ENCODE peak calls at places on chromosomes 2 and 18, in seven cellular contexts. T is HCT116, X is lower leg skin, B is A549, F is ovary, K is tibial nerve, Z is heart left ventricle. M is an unnamed sample.

GRCh38 chr2:171479154-171479814 is 43.0 kb upstream of the CYBRD1 start:
- DNase-seq in B (no peak), F (no peak), X (no peak), Z (no peak), T (no peak), K (no peak), M (no peak)

GRCh38 chr2:144358979-144359541 is 160.9 kb downstream of the ZEB2 start:
- DNase-seq in K (no peak), Z (no peak), B (no peak), T (no peak), F (no peak), X (no peak), M (no peak)

GRCh38 chr2:62576276-62576939 is 70.4 kb upstream of the TMEM17 start:
- DNase-seq in Z (no peak), B (no peak), T (no peak), F (no peak), K (no peak), X (no peak), M (no peak)

GRCh38 chr2:26414291-26414690 is 12.6 kb downstream of the DRC1 start:
- DNase-seq in K (no peak), X (no peak), T (no peak), Z (no peak), F (no peak), B (no peak), M (no peak)

GRCh38 chr2:70161069-70161534 is 29.7 kb downstream of the C2orf42 start:
- DNase-seq in X (no peak), F (no peak), K (no peak), Z (no peak), T (no peak), B (no peak), M (no peak)

GRCh38 chr18:48723837-48724236 is 185.0 kb downstream of the CTIF start:
- DNase-seq in Z (no peak), K (no peak), T (no peak), F (no peak), X (no peak), B (no peak), M (no peak)

GRCh38 chr2:31136732-31137131 is 1.5 kb downstream of the GALNT14 start:
- DNase-seq in X (no peak), B (no peak), F (no peak), K (no peak), T (no peak), Z (no peak), M (no peak)

GRCh38 chr2:75853441-75853840 is 142.7 kb upstream of the GCFC2 start:
- DNase-seq in F (no peak), B (no peak), K (no peak), X (no peak), T (no peak), Z (no peak), M (no peak)

GRCh38 chr2:72034353-72035095 is 113.1 kb downstream of the CYP26B1 start:
- DNase-seq in K (no peak), F (no peak), B (no peak), T (no peak), X (peak), Z (no peak), M (no peak)

GRCh38 chr2:51581636-51582267 is 549.8 kb upstream of the NRXN1 start:
- DNase-seq in K (no peak), F (no peak), B (no peak), Z (no peak), T (no peak), X (no peak), M (no peak)

GRCh38 chr2:42068571-42069178 is 20.9 kb downstream of the PKDCC start:
- DNase-seq in B (no peak), X (no peak), F (no peak), K (no peak), T (no peak), Z (no peak), M (no peak)

GRCh38 chr2:96929245-96929925 is 57.0 kb downstream of the FAM178B start:
- DNase-seq in K (no peak), Z (no peak), F (no peak), X (no peak), B (no peak), T (no peak), M (no peak)

GRCh38 chr18:3248062-3248669 is 565 bp downstream of the MYL12A start:
- DNase-seq in X (no peak), B (no peak), Z (no peak), T (no peak), F (no peak), K (peak), M (no peak)

GRCh38 chr2:227115761-227116160 is 48.2 kb downstream of the COL4A4 start:
- DNase-seq in T (no peak), B (no peak), Z (no peak), F (no peak), K (no peak), X (no peak), M (no peak)

GRCh38 chr2:200379481-200380120 is 73.1 kb downstream of the SPATS2L start:
- DNase-seq in Z (no peak), K (no peak), F (no peak), X (no peak), B (no peak), T (no peak), M (no peak)

GRCh38 chr2:162073776-162074578 is at the start of gene DPP4:
- DNase-seq in F (peak), T (no peak), K (no peak), Z (peak), X (no peak), B (peak), M (no peak)
- TF ChIP-seq POLR2A in F (no peak), T (no peak), K (no peak), Z (no peak), X (no peak), B (no peak), M (no peak)

GRCh38 chr2:180478883-180479282 is 471.8 kb upstream of the CWC22 start:
- DNase-seq in K (no peak), Z (no peak), X (no peak), T (no peak), B (no peak), F (no peak), M (no peak)
- TF ChIP-seq POLR2A in K (no peak), Z (no peak), X (no peak), T (no peak), B (no peak), F (no peak), M (no peak)

DNA sequence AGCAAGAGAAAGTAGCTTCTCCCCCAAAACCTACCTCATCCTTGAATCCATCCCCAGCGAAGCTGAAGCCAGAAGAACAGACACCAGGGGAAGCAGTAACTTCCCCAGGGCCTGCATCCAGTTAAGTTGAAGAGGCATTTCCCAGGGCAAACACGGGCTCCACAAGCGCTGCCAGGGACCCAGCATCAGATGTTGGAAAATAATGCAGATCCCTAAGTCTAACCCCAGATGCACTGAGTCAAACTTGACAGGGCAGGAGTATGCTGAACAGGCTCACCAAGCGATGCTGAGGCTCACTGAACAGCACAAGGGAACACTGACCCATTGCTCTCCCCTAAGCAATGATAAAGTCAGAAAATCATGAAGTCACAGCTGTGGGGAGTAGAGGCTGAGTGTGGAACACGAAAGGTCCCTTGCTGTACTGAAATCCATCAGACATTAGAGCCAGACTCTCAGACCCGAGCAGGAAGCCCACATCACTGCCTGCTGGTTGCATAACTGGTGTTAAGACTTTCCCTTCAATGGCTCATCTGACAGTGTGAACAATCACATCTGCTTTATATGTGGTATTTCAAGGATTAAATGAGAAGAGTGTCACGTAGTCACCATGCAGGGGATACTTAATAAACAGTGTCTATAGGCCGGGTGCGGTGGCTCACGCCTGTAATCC is 36.3 kb downstream of the TNS1 start:
- DNase-seq in B (no peak), K (no peak), Z (no peak), T (no peak), F (no peak), X (no peak), M (no peak)
- TF ChIP-seq POLR2A in B (no peak), K (no peak), Z (no peak), T (no peak), F (no peak), X (no peak), M (no peak)

GRCh38 chr2:33051586-33052385 is 105.0 kb downstream of the LTBP1 start:
- DNase-seq in B (peak), F (no peak), Z (no peak), K (peak), X (no peak), T (no peak), M (peak)
- TF ChIP-seq POLR2A in B (no peak), F (no peak), Z (no peak), K (no peak), X (no peak), T (no peak), M (no peak)

M was measured in H54.